ENCODE peak calls at places on chromosomes 7 and 10, in five cellular contexts. E, A, G, W and R are unnamed samples.
A peak's percentile ranks its signal among the peaks of the same experiment; 100 is the strongest.

GRCh38 chr7:129436335-129436923 is 2.2 kb downstream of the STRIP2 start:
- DNase-seq in E (no peak), A (no peak), G (no peak), W (no peak), R (no peak)

GRCh38 chr7:50793115-50793946 is 10.6 kb upstream of the GRB10 start:
- DNase-seq in E (peak; percentile 75), A (peak; percentile 90), G (no peak), W (peak; percentile 84), R (no peak)

GRCh38 chr10:99681553-99681952 is 22.2 kb downstream of the ENTPD7 start:
- DNase-seq in E (no peak), A (no peak), G (no peak), W (peak; percentile 57), R (no peak)

GRCh38 chr7:49781996-49782395 is 8.6 kb downstream of the VWC2 start:
- DNase-seq in E (no peak), A (no peak), G (no peak), W (no peak), R (no peak)

GRCh38 chr7:101549734-101550133 is 79.4 kb downstream of the MYL10 start:
- DNase-seq in E (no peak), A (peak; percentile 66), G (no peak), W (no peak), R (no peak)

GRCh38 chr10:15802375-15802949 is 57.8 kb downstream of the MINDY3 start:
- DNase-seq in E (no peak), A (no peak), G (no peak), W (no peak), R (no peak)

GRCh38 chr10:75165684-75166622 is 44.6 kb upstream of the VDAC2 start:
- DNase-seq in E (no peak), A (peak; percentile 6), G (no peak), W (no peak), R (no peak)

GRCh38 chr7:25849361-25850184 is 302.4 kb upstream of the NFE2L3 start:
- DNase-seq in E (no peak), A (peak; percentile 86), G (no peak), W (peak; percentile 45), R (no peak)

GRCh38 chr7:124536156-124536762 is 229.3 kb downstream of the GPR37 start:
- DNase-seq in E (no peak), A (no peak), G (no peak), W (no peak), R (no peak)

GRCh38 chr7:5598769-5599371 is 175.2 kb upstream of the TNRC18 start:
- DNase-seq in E (peak; percentile 62), A (no peak), G (no peak), W (no peak), R (no peak)

GRCh38 chr10:118108194-118109026 is 61.7 kb upstream of the RAB11FIP2 start:
- DNase-seq in E (no peak), A (no peak), G (no peak), W (no peak), R (peak; percentile 2)

GRCh38 chr10:954396-954795 is 22.9 kb upstream of the LARP4B start:
- DNase-seq in E (no peak), A (no peak), G (no peak), W (no peak), R (no peak)

GRCh38 chr7:39829028-39829427 is 121.0 kb upstream of the CDK13 start:
- DNase-seq in E (peak; percentile 6), A (no peak), G (peak; percentile 55), W (no peak), R (no peak)

GRCh38 chr7:74306737-74307469 is 17.7 kb downstream of the CLIP2 start:
- DNase-seq in E (peak; percentile 40), A (no peak), G (no peak), W (peak; percentile 55), R (no peak)

DNA sequence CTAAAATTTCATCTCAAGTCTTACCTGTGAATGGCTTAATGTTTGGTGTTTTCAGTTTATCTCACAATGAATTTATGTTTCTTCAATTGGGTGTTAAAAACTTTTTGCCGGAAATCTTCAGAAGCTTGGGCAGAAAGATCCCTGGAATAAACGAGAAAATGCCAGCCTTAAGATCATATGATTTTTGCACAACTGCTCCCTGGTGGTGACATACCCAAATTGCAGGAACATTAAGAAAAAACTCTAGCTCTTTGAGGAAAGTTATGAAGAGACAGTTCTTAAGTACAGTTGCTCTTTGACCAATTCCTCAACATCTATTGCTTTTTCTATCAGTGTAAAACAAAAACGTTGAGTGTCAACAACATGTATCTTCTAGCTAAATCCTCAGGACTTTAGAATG is 48.2 kb upstream of the CREB5 start:
- DNase-seq in E (peak; percentile 52), A (no peak), G (no peak), W (no peak), R (no peak)
- TF ChIP-seq CTCF in E (peak; percentile 67), A (no peak), G (no peak), W (no peak), R (peak; percentile 18)

DNA sequence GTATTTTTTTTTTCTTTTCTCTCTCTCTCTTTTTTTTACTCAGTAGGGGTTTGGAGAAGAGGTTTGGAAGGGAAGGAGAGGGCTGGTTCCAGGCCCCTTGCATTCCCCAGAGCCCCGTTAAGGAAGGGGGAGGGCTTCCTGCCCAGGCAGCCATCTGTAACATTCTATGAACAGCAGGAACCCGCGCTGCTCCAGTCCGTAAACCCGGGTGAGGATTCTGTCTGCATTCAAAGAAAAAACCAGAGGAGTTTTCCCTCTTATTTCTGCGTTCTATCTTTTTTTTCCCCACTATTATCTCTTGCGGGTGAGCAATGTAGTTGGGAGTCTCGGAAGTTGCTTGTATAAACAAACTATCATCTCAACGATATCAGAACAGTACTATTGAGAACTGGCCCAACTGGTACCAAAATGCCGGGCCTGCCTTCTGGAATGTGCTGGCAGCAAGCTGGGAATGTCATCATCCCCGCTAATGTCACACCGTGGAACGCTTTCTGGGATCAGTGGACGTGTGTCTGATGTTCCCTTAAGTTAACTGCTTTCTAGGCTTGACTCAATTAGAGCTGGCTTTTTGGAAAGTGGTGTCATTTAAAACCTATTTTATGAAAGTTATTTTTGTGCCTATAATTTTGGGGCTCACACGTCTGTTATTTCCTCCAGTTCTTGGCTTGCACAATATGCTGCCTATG is 153.1 kb upstream of the MEOX2 start:
- DNase-seq in E (peak; percentile 86), A (peak; percentile 89), G (no peak), W (peak; percentile 13), R (no peak)
- H3K4me3 ChIP-seq in E (peak overlapping the region; percentile 14), A (no peak overlapping the region), G (peak overlapping the region; percentile 46), W (no peak overlapping the region), R (peak overlapping the region; percentile 26)

DNA sequence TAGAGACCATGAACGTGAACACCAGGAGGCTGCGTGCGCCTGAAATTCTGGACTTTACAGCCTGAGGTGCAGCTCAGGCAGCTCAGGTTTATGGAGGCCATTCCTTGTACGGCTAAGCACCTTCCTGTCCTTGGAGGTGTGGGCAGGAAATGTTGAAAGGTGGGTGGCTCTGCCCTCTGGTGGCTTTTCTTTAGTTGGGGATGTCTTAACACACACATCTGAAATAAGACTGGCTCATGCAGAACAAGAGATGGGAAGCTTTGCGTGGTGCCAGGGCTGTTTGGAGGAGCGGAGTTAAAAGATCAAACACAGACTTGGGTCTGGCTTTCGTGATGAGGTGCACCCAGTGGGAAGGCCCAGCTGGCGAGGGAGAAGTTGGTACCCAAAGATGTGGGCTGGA is 64.1 kb downstream of the DOCK1 start:
- DNase-seq in E (peak; percentile 62), A (no peak), G (no peak), W (peak; percentile 20), R (no peak)
- TF ChIP-seq CTCF in E (peak; percentile 59), A (no peak), G (no peak), W (peak; percentile 28), R (no peak)

DNA sequence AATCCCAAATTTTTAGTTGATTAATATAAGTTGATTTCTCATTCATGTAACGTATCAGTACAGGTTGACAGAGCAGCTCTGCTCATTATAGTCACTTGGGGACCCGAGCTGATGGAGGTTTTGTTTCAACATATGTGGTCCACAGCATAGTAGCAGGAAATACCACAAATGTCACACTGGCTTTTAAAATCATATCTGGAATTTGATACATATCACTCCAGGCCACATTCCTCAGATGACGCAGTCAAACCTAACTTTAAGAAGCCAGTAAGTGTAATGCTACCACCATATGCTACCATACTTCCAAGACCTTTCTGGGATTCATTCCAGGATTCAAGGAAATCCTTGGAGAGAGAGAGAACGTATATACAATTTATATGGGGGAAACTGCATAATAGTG is 156.3 kb downstream of the PHF14 start:
- DNase-seq in E (no peak), A (no peak), G (no peak), W (no peak), R (peak; percentile 78)
- H3K4me3 ChIP-seq in E (no peak overlapping the region), A (no peak overlapping the region), G (no peak overlapping the region), W (no peak overlapping the region), R (no peak overlapping the region)

GRCh38 chr10:97611473-97611872 is 21.8 kb downstream of the MORN4 start:
- DNase-seq in E (no peak), A (no peak), G (no peak), W (no peak), R (no peak)

GRCh38 chr10:97607076-97607635 is 17.6 kb downstream of the C10orf62 start:
- DNase-seq in E (no peak), A (no peak), G (no peak), W (no peak), R (no peak)

GRCh38 chr10:97608991-97609561 is 19.6 kb downstream of the C10orf62 start:
- DNase-seq in E (no peak), A (peak; percentile 91), G (no peak), W (no peak), R (no peak)

GRCh38 chr10:97618285-97618684 is 15.0 kb downstream of the MORN4 start:
- DNase-seq in E (no peak), A (no peak), G (no peak), W (no peak), R (no peak)

DNA sequence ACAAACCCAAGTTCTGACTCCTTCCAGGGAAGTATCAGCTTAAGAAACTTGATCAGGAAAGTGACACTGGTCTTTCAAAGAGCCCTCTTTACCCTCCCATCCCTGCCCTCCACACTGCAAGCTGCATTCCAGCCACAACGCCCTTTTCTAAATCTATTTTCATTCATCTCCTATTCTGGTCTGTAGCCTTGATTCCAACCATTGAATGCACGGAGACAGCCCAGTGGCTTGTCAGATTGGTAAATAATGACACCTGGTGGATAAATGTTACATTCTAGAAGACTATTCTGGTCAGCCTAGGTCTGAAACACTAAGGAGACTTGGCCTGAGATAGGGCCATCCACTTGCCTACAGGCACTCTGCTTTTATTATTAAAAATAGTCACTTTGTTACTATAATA is 20.9 kb downstream of the MORN4 start:
- DNase-seq in E (peak; percentile 81), A (no peak), G (no peak), W (peak; percentile 19), R (peak; percentile 14)
- TF ChIP-seq CTCF in E (peak; percentile 56), A (no peak), G (peak; percentile 49), W (peak; percentile 48), R (no peak)

GRCh38 chr7:7970620-7971307 is 2.2 kb downstream of the GLCCI1 start:
- DNase-seq in E (no peak), A (no peak), G (no peak), W (no peak), R (no peak)
- H3K4me3 ChIP-seq in E (peak overlapping the region; percentile 86), A (no peak overlapping the region), G (peak overlapping the region; percentile 99), W (no peak overlapping the region), R (peak overlapping the region; percentile 77)